ENCODE peak calls at places on chromosomes 6 and 20, in eight cellular contexts. S is AG04450; P is HFFc6; O is RWPE1; M is upper lobe of left lung; E is hypothalamus; R is stimulated activated CD4-positive, alpha-beta T cell treated with anti-CD3 and anti-CD28 coated beads, Interleukin-4, amount 100 ng/mL, for 4 hours; A is fibroblast of gingiva. D is an unnamed sample.

GRCh38 chr6:144460224-144461095 is 175.3 kb downstream of the UTRN start:
- DNase-seq in S (no peak), P (no peak), O (no peak), M (no peak), E (no peak), R (no peak), A (no peak), D (no peak)

GRCh38 chr6:11069760-11070159 is 23.9 kb upstream of the SMIM13 start:
- DNase-seq in S (no peak), P (no peak), O (no peak), M (no peak), E (no peak), R (no peak), A (no peak), D (no peak)

GRCh38 chr6:53809691-53810090 is 14.9 kb downstream of the LRRC1 start:
- DNase-seq in S (no peak), P (no peak), O (no peak), M (no peak), E (no peak), R (no peak), A (no peak), D (no peak)

GRCh38 chr20:22921595-22922421 is 113.3 kb upstream of the SSTR4 start:
- DNase-seq in S (no peak), P (peak; percentile 53), O (peak; percentile 49), M (no peak), E (no peak), R (no peak), A (peak; percentile 66), D (peak; percentile 41)

GRCh38 chr6:170182093-170182780 is 108.6 kb downstream of the DLL1 start:
- DNase-seq in S (no peak), P (no peak), O (no peak), M (no peak), E (no peak), R (no peak), A (no peak), D (no peak)

GRCh38 chr6:46410330-46410953 is 80.8 kb downstream of the RCAN2 start:
- DNase-seq in S (no peak), P (peak; percentile 30), O (peak; percentile 30), M (no peak), E (no peak), R (no peak), A (peak; percentile 43), D (no peak)

GRCh38 chr20:38195041-38195504 is 30.0 kb upstream of the TGM2 start:
- DNase-seq in S (no peak), P (no peak), O (no peak), M (no peak), E (no peak), R (no peak), A (no peak), D (no peak)

GRCh38 chr6:142927904-142928303 is 17.1 kb downstream of the HIVEP2 start:
- DNase-seq in S (no peak), P (no peak), O (no peak), M (no peak), E (no peak), R (no peak), A (no peak), D (no peak)

GRCh38 chr6:91539451-91539850 is 952.6 kb upstream of the MAP3K7 start:
- DNase-seq in S (no peak), P (no peak), O (no peak), M (no peak), E (no peak), R (no peak), A (no peak), D (no peak)

GRCh38 chr6:64589961-64590360 is 954.4 kb downstream of the PHF3 start:
- DNase-seq in S (no peak), P (no peak), O (no peak), M (no peak), E (no peak), R (no peak), A (no peak), D (no peak)

GRCh38 chr6:53020005-53020744 is 25.1 kb upstream of the GSTA4 start:
- DNase-seq in S (no peak), P (no peak), O (no peak), M (no peak), E (no peak), R (no peak), A (no peak), D (no peak)

GRCh38 chr20:25237610-25238318 is 10.1 kb upstream of the PYGB start:
- DNase-seq in S (peak; percentile 96), P (peak; percentile 99), O (peak; percentile 98), M (no peak), E (no peak), R (peak; percentile 32), A (peak; percentile 99), D (peak; percentile 99)

GRCh38 chr20:1375515-1375914 is 17.3 kb downstream of the FKBP1A start:
- DNase-seq in S (peak; percentile 55), P (peak; percentile 65), O (no peak), M (no peak), E (no peak), R (no peak), A (peak; percentile 90), D (peak; percentile 40)

GRCh38 chr6:54419885-54420284 is 111.6 kb downstream of the TINAG start:
- DNase-seq in S (peak; percentile 79), P (peak; percentile 87), O (peak; percentile 70), M (no peak), E (no peak), R (no peak), A (peak; percentile 78), D (peak; percentile 89)

GRCh38 chr6:165218816-165219215 is 90.6 kb downstream of the C6orf118 start:
- DNase-seq in S (no peak), P (no peak), O (peak; percentile 39), M (no peak), E (no peak), R (no peak), A (no peak), D (no peak)

GRCh38 chr6:35302604-35303218 is 5.1 kb downstream of the DEF6 start:
- DNase-seq in S (no peak), P (no peak), O (peak; percentile 67), M (no peak), E (no peak), R (peak; percentile 69), A (no peak), D (no peak)

GRCh38 chr20:37567671-37568588 is 40.3 kb upstream of the BLCAP start:
- DNase-seq in S (no peak), P (no peak), O (peak; percentile 43), M (no peak), E (no peak), R (no peak), A (no peak), D (no peak)

GRCh38 chr6:118146584-118146983 is 239.5 kb downstream of the SLC35F1 start:
- DNase-seq in S (no peak), P (no peak), O (no peak), M (no peak), E (no peak), R (no peak), A (no peak), D (peak; percentile 5)

GRCh38 chr6:114040871-114041270 is 69.9 kb upstream of the HDAC2 start:
- DNase-seq in S (no peak), P (no peak), O (no peak), M (no peak), E (no peak), R (no peak), A (peak; percentile 21), D (no peak)

GRCh38 chr6:125296461-125296860 is 5.3 kb downstream of the HDDC2 start:
- DNase-seq in S (no peak), P (no peak), O (no peak), M (no peak), E (no peak), R (no peak), A (peak; percentile 36), D (no peak)

GRCh38 chr20:50127587-50128519 is 14.9 kb upstream of the UBE2V1 start:
- DNase-seq in S (no peak), P (no peak), O (no peak), M (no peak), E (no peak), R (no peak), A (no peak), D (no peak)

GRCh38 chr20:52056203-52057062 is 135.1 kb downstream of the ZFP64 start:
- DNase-seq in S (peak; percentile 74), P (peak; percentile 93), O (peak; percentile 94), M (no peak), E (no peak), R (no peak), A (peak; percentile 43), D (peak; percentile 74)

GRCh38 chr6:28742668-28743270 is 181.0 kb downstream of the TRIM27 start:
- DNase-seq in S (no peak), P (peak; percentile 79), O (peak; percentile 38), M (no peak), E (no peak), R (no peak), A (peak; percentile 64), D (peak; percentile 58)

GRCh38 chr20:7627734-7628663 is 312.3 kb downstream of the HAO1 start:
- DNase-seq in S (no peak), P (no peak), O (peak; percentile 41), M (no peak), E (no peak), R (no peak), A (peak; percentile 50), D (no peak)

GRCh38 chr20:37914672-37915433 is 11.9 kb downstream of the VSTM2L start:
- DNase-seq in S (no peak), P (no peak), O (no peak), M (peak; percentile 85), E (no peak), R (no peak), A (no peak), D (no peak)